ENCODE peak calls at places on chromosomes 12 and 14, in nine cellular contexts. C is AG09309, F is fibroblast of pulmonary artery, J is left lung, Y is uterus, A is upper lobe of left lung, K is spleen, S is suprapubic skin, O is fibroblast of mammary gland. L is an unnamed sample.

GRCh38 chr12:78797201-78797931 is 67.2 kb upstream of the SYT1 start:
- DNase-seq in Y (no peak), S (no peak), K (no peak), O (peak), A (no peak), C (no peak), F (peak), J (no peak), L (peak)

GRCh38 chr12:124713041-124713435 is 145.6 kb upstream of the NCOR2 start:
- DNase-seq in O (no peak), K (peak), F (no peak), Y (peak), A (peak), J (no peak), C (no peak), S (no peak), L (no peak)

GRCh38 chr14:74531467-74531866 is 37.9 kb downstream of the ISCA2 start:
- DNase-seq in J (no peak), F (peak), O (peak), K (no peak), A (peak), C (no peak), Y (no peak), S (no peak), L (peak)

GRCh38 chr12:16307843-16308475 is 30.5 kb upstream of the SLC15A5 start:
- DNase-seq in A (no peak), S (no peak), F (no peak), J (no peak), C (no peak), Y (no peak), K (no peak), O (peak), L (no peak)

GRCh38 chr12:104763163-104763805 is 194.8 kb downstream of the SLC41A2 start:
- DNase-seq in Y (no peak), S (no peak), J (no peak), F (peak), C (no peak), A (peak), O (peak), K (no peak), L (no peak)

GRCh38 chr14:100132903-100133510 is 26.4 kb downstream of the DEGS2 start:
- DNase-seq in S (no peak), O (peak), F (no peak), C (peak), Y (no peak), J (no peak), A (no peak), K (no peak), L (peak)

GRCh38 chr12:129296636-129297035 is 443.4 kb downstream of the GLT1D1 start:
- DNase-seq in O (no peak), Y (no peak), F (no peak), S (no peak), C (no peak), J (no peak), A (no peak), K (no peak), L (no peak)

GRCh38 chr12:27003421-27004311 is 10.5 kb downstream of the TM7SF3 start:
- DNase-seq in K (no peak), O (no peak), J (no peak), S (no peak), F (no peak), Y (no peak), A (no peak), C (no peak), L (peak)

GRCh38 chr14:61569783-61570182 is 125.5 kb upstream of the HIF1A start:
- DNase-seq in S (no peak), O (peak), C (peak), K (peak), J (peak), F (peak), Y (no peak), A (peak), L (peak)

GRCh38 chr14:53952533-53952932 is 4.1 kb downstream of the BMP4 start:
- DNase-seq in O (no peak), C (no peak), A (no peak), K (no peak), J (no peak), Y (no peak), S (no peak), F (no peak), L (peak)

GRCh38 chr12:131758016-131758739 is 47.3 kb downstream of the SFSWAP start:
- DNase-seq in O (no peak), F (no peak), J (no peak), C (no peak), Y (no peak), A (no peak), S (no peak), K (no peak), L (no peak)

GRCh38 chr14:103538291-103539055 is 9.5 kb downstream of the TRMT61A start:
- DNase-seq in K (peak), S (no peak), O (no peak), Y (no peak), C (no peak), F (no peak), J (peak), A (no peak), L (no peak)

GRCh38 chr14:100872241-100872640 is 31.3 kb downstream of the RTL1 start:
- DNase-seq in Y (no peak), S (no peak), F (no peak), A (no peak), O (peak), K (no peak), C (no peak), J (no peak), L (no peak)

GRCh38 chr12:27013606-27014084 is 539 bp downstream of the TM7SF3 start:
- DNase-seq in C (no peak), A (no peak), J (no peak), S (peak), F (peak), K (no peak), O (peak), Y (no peak), L (peak)

GRCh38 chr12:28569698-28570411 is 379.6 kb downstream of the CCDC91 start:
- DNase-seq in O (peak), J (no peak), S (no peak), F (peak), C (peak), K (no peak), Y (peak), A (no peak), L (peak)

GRCh38 chr14:25049127-25049558 is 804 bp downstream of the STXBP6 start:
- DNase-seq in C (no peak), S (no peak), A (no peak), O (no peak), F (peak), Y (no peak), K (no peak), J (no peak), L (peak)

GRCh38 chr12:30827406-30828055 is 72.8 kb upstream of the CAPRIN2 start:
- DNase-seq in K (no peak), O (no peak), C (no peak), F (no peak), A (no peak), Y (no peak), S (no peak), J (no peak), L (no peak)

GRCh38 chr12:851913-852312 is 97.6 kb downstream of the RAD52 start:
- DNase-seq in K (no peak), C (no peak), F (peak), O (peak), Y (no peak), J (no peak), S (no peak), A (no peak), L (peak)

GRCh38 chr14:105577339-105577861 is 51.0 kb downstream of the TMEM121 start:
- DNase-seq in F (no peak), C (no peak), Y (no peak), J (peak), A (no peak), K (peak), O (no peak), S (no peak), L (no peak)

GRCh38 chr14:53044486-53044885 is 93.6 kb upstream of the FERMT2 start:
- DNase-seq in Y (no peak), J (no peak), C (no peak), S (no peak), K (no peak), F (peak), A (no peak), O (peak), L (peak)

GRCh38 chr12:54941659-54942058 is 42.9 kb downstream of the TESPA1 start:
- DNase-seq in J (no peak), A (no peak), O (no peak), C (no peak), S (no peak), Y (no peak), K (no peak), F (no peak), L (no peak)

GRCh38 chr12:93530358-93530757 is 42.1 kb upstream of the SOCS2 start:
- DNase-seq in A (no peak), Y (no peak), K (no peak), F (peak), S (no peak), O (peak), J (no peak), C (no peak), L (no peak)

GRCh38 chr12:93957870-93958269 is 190.5 kb upstream of the PLXNC1 start:
- DNase-seq in O (peak), C (no peak), J (no peak), F (no peak), Y (no peak), S (no peak), K (no peak), A (no peak), L (no peak)

GRCh38 chr12:121038861-121039654 is at the start of gene OASL:
- DNase-seq in O (peak), F (peak), C (peak), J (no peak), K (peak), S (no peak), Y (no peak), A (peak), L (peak)

GRCh38 chr14:34237098-34237497 is 224.9 kb downstream of the SPTSSA start:
- DNase-seq in O (no peak), S (no peak), F (no peak), C (no peak), J (no peak), Y (no peak), A (no peak), K (no peak), L (peak)

GRCh38 chr14:97270308-97270707 is 473.1 kb downstream of the VRK1 start:
- DNase-seq in J (no peak), C (no peak), A (no peak), F (no peak), K (no peak), S (no peak), O (no peak), Y (no peak), L (no peak)

GRCh38 chr14:49634547-49635334 is at the start of gene DNAAF2:
- DNase-seq in C (no peak), A (peak), Y (peak), F (peak), K (peak), O (peak), J (peak), S (peak), L (peak)

GRCh38 chr12:5660271-5660670 is 228.4 kb downstream of the NTF3 start:
- DNase-seq in A (no peak), K (no peak), C (no peak), Y (no peak), J (no peak), S (no peak), O (no peak), F (no peak), L (no peak)

GRCh38 chr14:105601360-105602242 is 75.2 kb downstream of the TMEM121 start:
- DNase-seq in C (no peak), J (no peak), F (no peak), K (peak), A (no peak), Y (no peak), S (no peak), O (no peak), L (no peak)

GRCh38 chr14:101825797-101826196 is 64.3 kb downstream of the PPP2R5C start:
- DNase-seq in S (no peak), C (no peak), J (no peak), F (no peak), Y (no peak), A (no peak), O (no peak), K (no peak), L (no peak)

GRCh38 chr14:54050759-54051158 is 94.1 kb upstream of the BMP4 start:
- DNase-seq in C (no peak), O (no peak), Y (no peak), K (no peak), S (no peak), J (peak), A (peak), F (no peak), L (no peak)

GRCh38 chr12:71655495-71655894 is 8.2 kb downstream of the ZFC3H1 start:
- DNase-seq in O (no peak), F (no peak), J (no peak), Y (no peak), C (no peak), S (no peak), K (no peak), A (no peak), L (peak)

GRCh38 chr12:57111046-57111698 is at the start of gene STAT6:
- DNase-seq in O (peak), S (peak), C (peak), Y (peak), J (peak), F (peak), A (peak), K (peak), L (peak)

GRCh38 chr12:118035194-118036041 is 18.9 kb downstream of the RFC5 start:
- DNase-seq in Y (no peak), S (no peak), A (no peak), K (no peak), F (peak), C (no peak), O (peak), J (no peak), L (no peak)
- TF ChIP-seq CTCF in Y (no peak), S (no peak), A (peak), K (no peak), F (peak), C (no peak), O (peak), J (no peak), L (no peak)

GRCh38 chr14:91154851-91155625 is 41.2 kb downstream of the DGLUCY start:
- DNase-seq in K (no peak), A (peak), C (no peak), O (peak), S (no peak), F (peak), Y (peak), J (no peak), L (peak)

GRCh38 chr14:91152499-91152898 is 38.6 kb downstream of the DGLUCY start:
- DNase-seq in J (no peak), S (no peak), O (no peak), K (no peak), A (no peak), Y (no peak), C (no peak), F (no peak), L (no peak)

GRCh38 chr14:91158091-91158790 is 44.4 kb downstream of the DGLUCY start:
- DNase-seq in J (no peak), F (no peak), A (peak), C (no peak), Y (no peak), K (no peak), O (no peak), S (no peak), L (no peak)

GRCh38 chr14:91153360-91153759 is 39.5 kb downstream of the DGLUCY start:
- DNase-seq in K (no peak), A (no peak), O (no peak), Y (no peak), F (no peak), J (no peak), S (no peak), C (no peak), L (no peak)

DNA sequence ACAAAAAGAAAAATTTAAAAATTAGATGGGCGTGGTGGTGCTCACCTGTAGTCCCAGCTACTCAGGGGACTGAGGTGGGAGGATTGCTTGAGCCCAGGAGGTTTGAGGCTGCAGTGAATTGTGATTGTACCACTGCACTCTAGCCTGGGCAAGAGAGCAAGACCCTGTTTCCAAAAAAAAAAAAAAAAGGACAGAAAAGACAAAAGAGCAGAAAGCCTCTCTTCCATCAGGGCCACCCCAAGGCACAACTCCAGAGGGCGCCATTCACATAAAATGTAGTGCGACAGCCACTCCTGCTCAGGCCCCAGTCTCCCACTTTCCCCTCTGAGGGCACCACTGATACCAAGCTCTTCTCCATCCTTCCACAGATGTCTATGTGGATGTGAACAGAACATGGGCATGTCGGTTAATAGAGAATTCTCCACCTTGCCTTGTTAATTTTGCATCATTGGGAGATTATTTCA is 41.8 kb downstream of the DGLUCY start:
- DNase-seq in F (no peak), K (no peak), A (no peak), Y (no peak), S (no peak), J (no peak), O (no peak), C (no peak), L (no peak)
- TF ChIP-seq CTCF in F (no peak), K (no peak), A (no peak), Y (no peak), S (no peak), J (no peak), O (no peak), C (no peak), L (no peak)

DNA sequence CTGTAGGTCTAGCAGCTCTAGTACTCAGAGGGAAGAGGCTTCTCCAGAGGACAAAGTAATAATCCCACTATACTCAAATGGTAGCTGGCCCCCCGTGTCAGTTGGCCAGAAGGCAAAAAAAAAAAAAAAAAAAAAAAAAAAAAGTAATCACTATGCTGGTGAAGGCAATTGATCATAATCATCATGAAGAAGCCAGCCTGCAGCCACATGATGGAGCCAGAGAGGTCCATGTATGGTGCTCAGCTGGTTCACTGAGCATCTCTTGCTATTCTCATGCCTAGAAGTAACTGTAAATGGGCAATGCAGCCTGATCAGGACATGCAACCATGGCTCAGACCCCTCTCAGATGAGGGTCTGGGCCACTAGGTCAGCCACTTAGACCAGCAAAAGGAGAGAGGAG is 378.8 kb downstream of the MED13L start:
- DNase-seq in F (no peak), A (no peak), C (no peak), K (no peak), S (no peak), O (no peak), Y (no peak), J (no peak), L (no peak)
- TF ChIP-seq CTCF in F (no peak), A (no peak), C (peak), K (no peak), S (no peak), O (peak), Y (no peak), J (no peak), L (no peak)

DNA sequence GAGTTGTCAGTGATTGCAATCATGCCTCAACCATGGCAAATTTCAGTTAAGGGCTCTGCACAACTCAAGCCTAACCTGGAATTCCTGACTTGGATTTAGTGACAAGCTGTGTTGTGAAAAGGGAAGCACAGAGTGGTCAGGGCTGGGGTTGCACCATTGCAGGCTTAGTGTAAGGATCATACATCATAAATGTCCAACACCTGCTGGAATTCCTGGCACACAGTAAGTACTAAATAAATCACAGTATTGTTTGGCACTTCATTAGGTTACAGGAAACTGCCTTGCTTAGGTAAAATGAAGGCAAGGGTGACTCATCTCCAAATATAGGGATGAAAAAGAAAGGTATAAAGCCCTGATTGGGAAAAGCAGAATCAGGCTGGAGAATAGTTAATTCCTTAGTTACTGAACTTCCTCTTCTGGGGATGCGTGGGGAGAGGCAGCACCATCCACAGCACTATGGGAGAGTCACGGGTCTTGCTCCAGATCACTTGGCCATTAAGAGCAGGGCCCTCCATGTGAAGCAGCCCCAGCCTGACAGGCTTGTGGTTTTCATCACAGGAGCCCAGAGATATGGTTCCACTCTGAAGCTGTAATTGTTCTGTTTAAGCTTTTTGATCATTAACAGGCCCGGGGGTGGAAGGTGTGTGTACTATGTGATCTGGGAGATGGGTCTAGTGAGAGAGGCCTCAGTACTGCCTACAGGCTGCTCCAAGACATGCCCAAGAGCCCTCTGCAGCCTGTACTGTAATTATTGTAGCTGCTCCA is 39.7 kb downstream of the SLC8A3 start:
- DNase-seq in K (no peak), J (no peak), F (no peak), O (no peak), A (no peak), S (no peak), Y (no peak), C (no peak), L (no peak)
- TF ChIP-seq CTCF in K (no peak), J (no peak), F (no peak), O (no peak), A (no peak), S (no peak), Y (no peak), C (no peak), L (no peak)

GRCh38 chr12:68358532-68359485 is 26.6 kb upstream of the MDM1 start:
- DNase-seq in F (peak), O (peak), S (no peak), J (no peak), K (no peak), C (peak), Y (peak), A (peak), L (peak)
- TF ChIP-seq CTCF in F (peak), O (peak), S (peak), J (peak), K (peak), C (peak), Y (peak), A (peak), L (peak)

GRCh38 chr14:80973918-80974317 is 18.5 kb downstream of the TSHR start:
- DNase-seq in Y (peak), J (no peak), A (no peak), C (no peak), S (no peak), O (peak), F (no peak), K (no peak), L (no peak)

GRCh38 chr14:80974338-80975078 is 19.1 kb downstream of the TSHR start:
- DNase-seq in C (peak), F (no peak), Y (no peak), A (no peak), J (no peak), K (no peak), O (peak), S (no peak), L (no peak)

GRCh38 chr14:80979951-80980350 is 24.5 kb downstream of the TSHR start:
- DNase-seq in C (no peak), S (no peak), O (no peak), K (no peak), J (no peak), F (no peak), Y (no peak), A (no peak), L (no peak)

GRCh38 chr14:80978403-80978802 is 23.0 kb downstream of the TSHR start:
- DNase-seq in F (no peak), O (no peak), A (no peak), C (no peak), J (no peak), S (no peak), K (no peak), Y (no peak), L (no peak)

DNA sequence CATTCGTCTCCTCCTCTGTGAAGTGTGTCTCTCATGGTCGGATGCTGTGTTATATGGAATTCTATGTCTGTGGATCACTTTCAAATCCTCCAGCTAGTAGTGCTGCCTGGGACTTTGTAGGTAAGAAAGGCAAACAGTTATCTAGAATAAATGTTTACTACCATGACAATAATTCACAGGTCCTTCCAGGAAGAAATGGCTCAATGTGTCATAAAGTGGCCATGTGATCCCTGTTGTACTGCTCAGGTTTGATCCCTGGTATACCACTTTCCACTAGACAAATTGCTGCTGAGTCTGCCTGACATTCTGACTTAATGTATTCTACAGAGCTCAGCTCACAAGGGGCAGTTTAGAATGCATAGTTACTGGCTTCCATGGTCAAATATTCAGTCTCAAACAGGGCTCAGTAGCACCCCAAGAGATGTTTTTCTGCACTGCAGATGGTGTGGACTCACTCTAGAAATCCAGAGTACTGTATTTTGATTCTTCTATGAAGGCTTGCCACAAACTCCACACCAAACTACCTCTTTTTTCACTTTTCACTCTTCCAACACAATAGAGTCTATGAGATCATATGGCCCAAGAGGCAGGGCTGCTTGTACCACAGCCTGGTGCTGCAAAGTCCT is 21.8 kb downstream of the TSHR start:
- DNase-seq in Y (no peak), C (no peak), A (no peak), J (no peak), K (no peak), O (no peak), S (no peak), F (no peak), L (no peak)
- TF ChIP-seq CTCF in Y (no peak), C (no peak), A (no peak), J (no peak), K (no peak), O (peak), S (no peak), F (no peak), L (no peak)

L was measured in fibroblast of villous mesenchyme.